ENCODE peak calls at places on chromosomes 7 and 10, in eight cellular contexts. One of them, this sample, is unnamed.

GRCh38 chr7:130723784-130724183 is 10.2 kb downstream of the KLF14 start:
- DNase-seq in endothelial cell: no peak
- DNase-seq in iris pigment epithelial cell: peak
- DNase-seq in activated CD4-positive, alpha-beta T cell treated with anti-CD3 and anti-CD28 coated beads, Interleukin-2, amount 10 ng/mL, durations not matched to agents 7 days and 5 days: no peak
- DNase-seq in prostate gland: no peak
- DNase-seq in kidney glomerular epithelial cell: no peak
- DNase-seq in NCI-H460: no peak
- DNase-seq in T-helper 2 cell: no peak
- DNase-seq in this sample: no peak

GRCh38 chr7:102286237-102287081 is at the start of gene SH2B2:
- DNase-seq in endothelial cell: peak
- DNase-seq in iris pigment epithelial cell: peak
- DNase-seq in kidney glomerular epithelial cell: no peak
- DNase-seq in T-helper 2 cell: peak
- DNase-seq in prostate gland: peak
- DNase-seq in activated CD4-positive, alpha-beta T cell treated with anti-CD3 and anti-CD28 coated beads, Interleukin-2, amount 10 ng/mL, durations not matched to agents 7 days and 5 days: peak
- DNase-seq in NCI-H460: peak
- DNase-seq in this sample: peak

GRCh38 chr10:110498982-110499795 is 1.5 kb downstream of the DUSP5 start:
- DNase-seq in kidney glomerular epithelial cell: peak
- DNase-seq in NCI-H460: peak
- DNase-seq in iris pigment epithelial cell: peak
- DNase-seq in T-helper 2 cell: peak
- DNase-seq in prostate gland: no peak
- DNase-seq in activated CD4-positive, alpha-beta T cell treated with anti-CD3 and anti-CD28 coated beads, Interleukin-2, amount 10 ng/mL, durations not matched to agents 7 days and 5 days: peak
- DNase-seq in endothelial cell: peak
- DNase-seq in this sample: peak

GRCh38 chr10:12846718-12847117 is 154.8 kb downstream of the CCDC3 start:
- DNase-seq in iris pigment epithelial cell: peak
- DNase-seq in endothelial cell: no peak
- DNase-seq in prostate gland: no peak
- DNase-seq in NCI-H460: no peak
- DNase-seq in kidney glomerular epithelial cell: no peak
- DNase-seq in T-helper 2 cell: no peak
- DNase-seq in activated CD4-positive, alpha-beta T cell treated with anti-CD3 and anti-CD28 coated beads, Interleukin-2, amount 10 ng/mL, durations not matched to agents 7 days and 5 days: no peak
- DNase-seq in this sample: peak

GRCh38 chr7:7565746-7566650 is 686 bp upstream of the MIOS start:
- DNase-seq in T-helper 2 cell: no peak
- DNase-seq in iris pigment epithelial cell: no peak
- DNase-seq in activated CD4-positive, alpha-beta T cell treated with anti-CD3 and anti-CD28 coated beads, Interleukin-2, amount 10 ng/mL, durations not matched to agents 7 days and 5 days: no peak
- DNase-seq in kidney glomerular epithelial cell: peak
- DNase-seq in prostate gland: no peak
- DNase-seq in NCI-H460: no peak
- DNase-seq in endothelial cell: peak
- DNase-seq in this sample: no peak

GRCh38 chr7:13467111-13467547 is 522.3 kb downstream of the ETV1 start:
- DNase-seq in T-helper 2 cell: no peak
- DNase-seq in activated CD4-positive, alpha-beta T cell treated with anti-CD3 and anti-CD28 coated beads, Interleukin-2, amount 10 ng/mL, durations not matched to agents 7 days and 5 days: no peak
- DNase-seq in kidney glomerular epithelial cell: no peak
- DNase-seq in endothelial cell: no peak
- DNase-seq in iris pigment epithelial cell: no peak
- DNase-seq in NCI-H460: no peak
- DNase-seq in prostate gland: no peak
- DNase-seq in this sample: no peak

GRCh38 chr7:24477807-24478655 is 95.2 kb upstream of the PALS2 start:
- DNase-seq in T-helper 2 cell: no peak
- DNase-seq in kidney glomerular epithelial cell: peak
- DNase-seq in endothelial cell: no peak
- DNase-seq in iris pigment epithelial cell: peak
- DNase-seq in NCI-H460: peak
- DNase-seq in activated CD4-positive, alpha-beta T cell treated with anti-CD3 and anti-CD28 coated beads, Interleukin-2, amount 10 ng/mL, durations not matched to agents 7 days and 5 days: no peak
- DNase-seq in prostate gland: no peak
- DNase-seq in this sample: peak

GRCh38 chr10:12502526-12503274 is 153.4 kb downstream of the CAMK1D start:
- DNase-seq in activated CD4-positive, alpha-beta T cell treated with anti-CD3 and anti-CD28 coated beads, Interleukin-2, amount 10 ng/mL, durations not matched to agents 7 days and 5 days: no peak
- DNase-seq in kidney glomerular epithelial cell: no peak
- DNase-seq in T-helper 2 cell: no peak
- DNase-seq in endothelial cell: no peak
- DNase-seq in iris pigment epithelial cell: no peak
- DNase-seq in prostate gland: no peak
- DNase-seq in NCI-H460: no peak
- DNase-seq in this sample: no peak

GRCh38 chr10:77648472-77648871 is 10.9 kb upstream of the KCNMA1 start:
- DNase-seq in activated CD4-positive, alpha-beta T cell treated with anti-CD3 and anti-CD28 coated beads, Interleukin-2, amount 10 ng/mL, durations not matched to agents 7 days and 5 days: no peak
- DNase-seq in endothelial cell: no peak
- DNase-seq in NCI-H460: no peak
- DNase-seq in kidney glomerular epithelial cell: no peak
- DNase-seq in prostate gland: no peak
- DNase-seq in iris pigment epithelial cell: no peak
- DNase-seq in T-helper 2 cell: no peak
- DNase-seq in this sample: no peak

GRCh38 chr7:32062150-32062549 is 8.1 kb downstream of the PDE1C start:
- DNase-seq in prostate gland: peak
- DNase-seq in iris pigment epithelial cell: peak
- DNase-seq in endothelial cell: peak
- DNase-seq in T-helper 2 cell: no peak
- DNase-seq in kidney glomerular epithelial cell: no peak
- DNase-seq in activated CD4-positive, alpha-beta T cell treated with anti-CD3 and anti-CD28 coated beads, Interleukin-2, amount 10 ng/mL, durations not matched to agents 7 days and 5 days: peak
- DNase-seq in NCI-H460: peak
- DNase-seq in this sample: peak

GRCh38 chr7:133436014-133436428 is 183.1 kb downstream of the EXOC4 start:
- DNase-seq in iris pigment epithelial cell: peak
- DNase-seq in activated CD4-positive, alpha-beta T cell treated with anti-CD3 and anti-CD28 coated beads, Interleukin-2, amount 10 ng/mL, durations not matched to agents 7 days and 5 days: no peak
- DNase-seq in T-helper 2 cell: no peak
- DNase-seq in kidney glomerular epithelial cell: peak
- DNase-seq in NCI-H460: peak
- DNase-seq in prostate gland: no peak
- DNase-seq in endothelial cell: no peak
- DNase-seq in this sample: peak

GRCh38 chr10:21995557-21995956 is 8.0 kb downstream of the DNAJC1 start:
- DNase-seq in iris pigment epithelial cell: peak
- DNase-seq in NCI-H460: no peak
- DNase-seq in activated CD4-positive, alpha-beta T cell treated with anti-CD3 and anti-CD28 coated beads, Interleukin-2, amount 10 ng/mL, durations not matched to agents 7 days and 5 days: no peak
- DNase-seq in kidney glomerular epithelial cell: no peak
- DNase-seq in T-helper 2 cell: no peak
- DNase-seq in endothelial cell: no peak
- DNase-seq in prostate gland: no peak
- DNase-seq in this sample: no peak

GRCh38 chr7:98630770-98631169 is 13.7 kb downstream of the NPTX2 start:
- DNase-seq in prostate gland: no peak
- DNase-seq in activated CD4-positive, alpha-beta T cell treated with anti-CD3 and anti-CD28 coated beads, Interleukin-2, amount 10 ng/mL, durations not matched to agents 7 days and 5 days: no peak
- DNase-seq in kidney glomerular epithelial cell: no peak
- DNase-seq in T-helper 2 cell: no peak
- DNase-seq in endothelial cell: no peak
- DNase-seq in NCI-H460: no peak
- DNase-seq in iris pigment epithelial cell: no peak
- DNase-seq in this sample: no peak

GRCh38 chr7:155710035-155710434 is 65.6 kb downstream of the RBM33 start:
- DNase-seq in T-helper 2 cell: no peak
- DNase-seq in activated CD4-positive, alpha-beta T cell treated with anti-CD3 and anti-CD28 coated beads, Interleukin-2, amount 10 ng/mL, durations not matched to agents 7 days and 5 days: no peak
- DNase-seq in iris pigment epithelial cell: no peak
- DNase-seq in prostate gland: no peak
- DNase-seq in NCI-H460: no peak
- DNase-seq in kidney glomerular epithelial cell: no peak
- DNase-seq in endothelial cell: no peak
- DNase-seq in this sample: no peak

GRCh38 chr7:156027821-156028220 is 215.6 kb upstream of the SHH start:
- DNase-seq in iris pigment epithelial cell: no peak
- DNase-seq in kidney glomerular epithelial cell: no peak
- DNase-seq in NCI-H460: no peak
- DNase-seq in prostate gland: no peak
- DNase-seq in endothelial cell: no peak
- DNase-seq in activated CD4-positive, alpha-beta T cell treated with anti-CD3 and anti-CD28 coated beads, Interleukin-2, amount 10 ng/mL, durations not matched to agents 7 days and 5 days: no peak
- DNase-seq in T-helper 2 cell: no peak
- DNase-seq in this sample: no peak

GRCh38 chr7:106518986-106519385 is 142.0 kb downstream of the CCDC71L start:
- DNase-seq in NCI-H460: no peak
- DNase-seq in iris pigment epithelial cell: no peak
- DNase-seq in kidney glomerular epithelial cell: no peak
- DNase-seq in prostate gland: no peak
- DNase-seq in activated CD4-positive, alpha-beta T cell treated with anti-CD3 and anti-CD28 coated beads, Interleukin-2, amount 10 ng/mL, durations not matched to agents 7 days and 5 days: no peak
- DNase-seq in endothelial cell: no peak
- DNase-seq in T-helper 2 cell: no peak
- DNase-seq in this sample: no peak

GRCh38 chr7:25862254-25862992 is 289.6 kb upstream of the NFE2L3 start:
- DNase-seq in prostate gland: peak
- DNase-seq in T-helper 2 cell: peak
- DNase-seq in endothelial cell: peak
- DNase-seq in kidney glomerular epithelial cell: peak
- DNase-seq in NCI-H460: peak
- DNase-seq in activated CD4-positive, alpha-beta T cell treated with anti-CD3 and anti-CD28 coated beads, Interleukin-2, amount 10 ng/mL, durations not matched to agents 7 days and 5 days: peak
- DNase-seq in iris pigment epithelial cell: peak
- DNase-seq in this sample: peak

This sample was measured in fibroblast of lung.